ENCODE peak calls at places on chromosomes 5 and 9, in five cellular contexts. I, L, R, D and Z are unnamed samples.

GRCh38 chr9:115498338-115498737 is 380.4 kb upstream of the TNC start:
- DNase-seq in I (no peak), L (no peak), R (no peak), D (no peak), Z (peak)

GRCh38 chr5:93580387-93581100 is 475 bp downstream of the NR2F1-AS1 start:
- DNase-seq in I (no peak), L (no peak), R (no peak), D (peak), Z (peak)

GRCh38 chr5:61327761-61328753 is 4.0 kb upstream of the ZSWIM6 start:
- DNase-seq in I (no peak), L (no peak), R (no peak), D (no peak), Z (peak)

GRCh38 chr5:115624994-115625393 is 842 bp downstream of the TMED7 start:
- DNase-seq in I (no peak), L (no peak), R (no peak), D (no peak), Z (no peak)

GRCh38 chr5:173050791-173051190 is 5.4 kb upstream of the CREBRF start:
- DNase-seq in I (no peak), L (no peak), R (no peak), D (no peak), Z (no peak)

GRCh38 chr5:31237159-31237558 is 43.7 kb downstream of the CDH6 start:
- DNase-seq in I (peak), L (no peak), R (no peak), D (no peak), Z (no peak)

GRCh38 chr5:122377023-122377422 is 65.0 kb downstream of the SNCAIP start:
- DNase-seq in I (no peak), L (no peak), R (no peak), D (no peak), Z (no peak)

GRCh38 chr5:14399054-14399657 is 182.4 kb upstream of the OTULINL start:
- DNase-seq in I (no peak), L (no peak), R (no peak), D (no peak), Z (peak)

GRCh38 chr5:87298687-87299362 is 31.1 kb downstream of the RASA1 start:
- DNase-seq in I (no peak), L (no peak), R (no peak), D (no peak), Z (no peak)

GRCh38 chr9:99563364-99563763 is 258.3 kb upstream of the NR4A3 start:
- DNase-seq in I (no peak), L (no peak), R (no peak), D (no peak), Z (no peak)

GRCh38 chr5:112419050-112419595 is at the start of gene EPB41L4A:
- DNase-seq in I (peak), L (no peak), R (no peak), D (peak), Z (peak)

GRCh38 chr5:16869821-16870796 is 66.0 kb downstream of the MYO10 start:
- DNase-seq in I (no peak), L (no peak), R (no peak), D (no peak), Z (peak)

GRCh38 chr5:43063731-43064171 is 23.6 kb upstream of the ANXA2R start:
- DNase-seq in I (no peak), L (no peak), R (no peak), D (no peak), Z (no peak)
- H3K27ac ChIP-seq in I (peak), L (peak), R (peak), D (peak), Z (peak)

GRCh38 chr9:108142142-108142503 is 652.6 kb upstream of the KLF4 start:
- DNase-seq in I (no peak), L (no peak), R (no peak), D (no peak), Z (no peak)

GRCh38 chr9:108139900-108140299 is 650.3 kb upstream of the KLF4 start:
- DNase-seq in I (no peak), L (no peak), R (no peak), D (no peak), Z (no peak)

DNA sequence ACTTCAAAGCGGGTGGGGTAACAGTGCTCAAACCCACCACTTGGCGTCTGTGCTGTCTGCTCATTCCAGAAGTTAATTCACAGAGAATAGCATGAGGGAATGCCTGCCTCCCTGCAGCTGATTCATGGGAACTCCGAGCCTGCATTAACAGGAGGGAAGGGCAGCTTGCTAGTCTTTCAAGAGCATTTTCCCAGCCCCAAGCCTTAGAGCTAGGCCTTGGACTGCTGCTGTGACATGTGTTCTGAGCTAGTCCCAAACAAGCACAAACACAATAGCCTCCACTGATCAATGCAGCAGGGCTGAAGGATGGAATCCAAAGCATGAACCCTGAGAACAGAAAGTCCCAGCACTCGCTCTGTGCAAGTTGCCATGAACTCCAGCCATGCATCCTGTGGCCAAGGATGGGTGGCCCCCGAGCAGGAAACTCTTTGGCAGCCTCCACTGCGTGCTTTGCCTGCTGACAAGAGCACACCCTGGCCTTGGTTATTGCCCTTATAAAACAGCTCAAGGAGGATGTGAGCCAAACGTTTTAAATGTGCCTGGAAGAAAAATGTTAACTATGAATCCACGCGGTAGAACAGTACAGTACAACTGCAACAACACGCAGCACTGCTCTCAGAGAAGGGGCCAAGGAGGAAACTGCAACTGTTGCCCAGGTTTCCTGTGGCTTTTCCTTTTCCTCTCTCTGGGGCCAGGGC is 653.1 kb upstream of the KLF4 start:
- DNase-seq in I (peak), L (peak), R (no peak), D (peak), Z (no peak)
- TF ChIP-seq CTCF in I (no peak), L (no peak), R (no peak), D (no peak), Z (no peak)

GRCh38 chr5:34486160-34486765 is 169.9 kb upstream of the RAI14 start:
- DNase-seq in I (peak), L (peak), R (peak), D (peak), Z (peak)

GRCh38 chr5:34486808-34487201 is 169.3 kb upstream of the RAI14 start:
- DNase-seq in I (no peak), L (no peak), R (no peak), D (no peak), Z (no peak)

GRCh38 chr5:34484591-34485228 is 171.4 kb upstream of the RAI14 start:
- DNase-seq in I (no peak), L (no peak), R (no peak), D (no peak), Z (no peak)

GRCh38 chr5:34483442-34484033 is 172.6 kb upstream of the RAI14 start:
- DNase-seq in I (no peak), L (no peak), R (no peak), D (no peak), Z (no peak)

DNA sequence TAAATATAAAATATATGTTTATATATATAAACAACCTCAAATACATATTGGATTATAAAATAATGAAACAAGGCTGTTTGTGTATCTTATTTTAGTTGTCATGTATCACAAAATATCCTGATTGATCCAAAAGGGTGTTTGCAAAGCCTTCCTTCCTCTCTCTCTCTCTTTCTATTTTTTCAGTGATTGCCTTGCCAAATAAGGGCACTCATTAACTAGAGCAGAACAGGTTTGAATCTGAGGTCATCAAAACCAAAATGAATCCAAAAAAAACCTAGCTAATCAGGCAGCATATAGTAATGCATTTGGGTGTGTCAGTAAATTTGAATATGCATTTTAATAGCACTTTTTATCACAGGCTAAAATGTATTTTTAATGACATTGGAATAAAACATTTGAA is 171.9 kb upstream of the RAI14 start:
- DNase-seq in I (no peak), L (no peak), R (no peak), D (no peak), Z (no peak)
- H3K27ac ChIP-seq in I (no peak), L (no peak), R (no peak), D (peak), Z (no peak)

GRCh38 chr9:92138157-92138959 is 23.1 kb upstream of the SPTLC1 start:
- DNase-seq in I (peak), L (no peak), R (peak), D (peak), Z (peak)
- TF ChIP-seq CTCF in I (peak), L (peak), R (peak), D (peak), Z (peak)

GRCh38 chr5:72337159-72337558 is 17.0 kb downstream of the PTCD2 start:
- DNase-seq in I (no peak), L (no peak), R (no peak), D (no peak), Z (no peak)
- H3K27ac ChIP-seq in I (no peak), L (no peak), R (no peak), D (no peak), Z (no peak)

DNA sequence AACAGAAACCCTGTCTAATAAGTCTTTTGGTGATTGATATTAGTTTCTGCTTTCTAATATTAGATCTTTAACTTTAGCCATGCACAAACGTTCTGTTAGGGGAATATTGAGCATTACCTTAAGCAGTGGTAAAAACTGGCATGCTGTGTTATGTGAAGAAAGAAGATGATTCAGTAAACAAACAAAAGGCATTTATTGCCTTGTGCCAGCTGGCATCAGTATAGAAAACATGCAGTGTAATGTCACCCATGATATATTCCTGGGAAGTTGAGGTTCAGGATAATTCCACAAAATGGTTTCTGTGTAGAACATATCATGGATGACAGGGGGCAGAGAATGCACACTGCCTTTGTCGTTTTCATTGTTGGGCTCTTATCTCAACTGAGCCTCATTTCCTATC is 24.3 kb downstream of the LRRTM2 start:
- DNase-seq in I (no peak), L (no peak), R (no peak), D (no peak), Z (no peak)
- TF ChIP-seq CTCF in I (no peak), L (no peak), R (no peak), D (no peak), Z (no peak)

GRCh38 chr5:78779262-78779661 is 130.7 kb upstream of the LHFPL2 start:
- DNase-seq in I (no peak), L (no peak), R (no peak), D (no peak), Z (no peak)
- H3K27ac ChIP-seq in I (no peak), L (no peak), R (no peak), D (no peak), Z (peak)

GRCh38 chr5:140169410-140169809 is 5.6 kb upstream of the CYSTM1 start:
- DNase-seq in I (no peak), L (no peak), R (no peak), D (no peak), Z (no peak)
- TF ChIP-seq CTCF in I (no peak), L (no peak), R (no peak), D (no peak), Z (no peak)